ENCODE peak calls at places on chromosomes 13 and 19, in five cellular contexts. E is effector memory CD4-positive, alpha-beta T cell; X is A172; Q is NCI-H510A treated with DMSO at 0.1 percent for 48 hours; A is HFFc6. V is an unnamed sample.

GRCh38 chr19:29858000-29858596 is 46.3 kb downstream of the CCNE1 start:
- DNase-seq in E (no peak), X (peak; percentile 36), Q (no peak), A (no peak), V (no peak)

GRCh38 chr19:46303702-46304397 is 7.0 kb downstream of the HIF3A start:
- DNase-seq in E (no peak), X (no peak), Q (no peak), A (no peak), V (peak; percentile 43)

GRCh38 chr19:50889638-50890037 is 16.4 kb downstream of the KLK2 start:
- DNase-seq in E (no peak), X (no peak), Q (no peak), A (no peak), V (no peak)

GRCh38 chr19:14048439-14049153 is 13.3 kb downstream of the PALM3 start:
- DNase-seq in E (peak; percentile 49), X (peak; percentile 35), Q (peak; percentile 12), A (peak; percentile 11), V (peak; percentile 64)

GRCh38 chr19:28553005-28553404 is 659.9 kb downstream of the UQCRFS1 start:
- DNase-seq in E (no peak), X (peak; percentile 32), Q (no peak), A (no peak), V (peak; percentile 11)

GRCh38 chr13:43676320-43676719 is 110.5 kb downstream of the ENOX1 start:
- DNase-seq in E (no peak), X (no peak), Q (no peak), A (no peak), V (no peak)

GRCh38 chr13:113315992-113316391 is 19.0 kb downstream of the LAMP1 start:
- DNase-seq in E (no peak), X (no peak), Q (no peak), A (no peak), V (no peak)

GRCh38 chr19:16869331-16869972 is 19.3 kb upstream of the F2RL3 start:
- DNase-seq in E (no peak), X (no peak), Q (no peak), A (no peak), V (no peak)

GRCh38 chr13:113423225-113424170 is 29.8 kb downstream of the ADPRHL1 start:
- DNase-seq in E (no peak), X (no peak), Q (no peak), A (no peak), V (no peak)

GRCh38 chr13:31639443-31640163 is 99.7 kb upstream of the RXFP2 start:
- DNase-seq in E (no peak), X (no peak), Q (no peak), A (no peak), V (peak; percentile 72)

GRCh38 chr13:80473695-80474094 is 132.8 kb upstream of the SPRY2 start:
- DNase-seq in E (no peak), X (peak; percentile 14), Q (peak; percentile 62), A (no peak), V (peak; percentile 71)

GRCh38 chr13:110211046-110211445 is 95.9 kb downstream of the COL4A1 start:
- DNase-seq in E (no peak), X (no peak), Q (no peak), A (no peak), V (no peak)

GRCh38 chr13:84605927-84606326 is 723.7 kb upstream of the SLITRK1 start:
- DNase-seq in E (no peak), X (no peak), Q (no peak), A (no peak), V (no peak)

GRCh38 chr13:112843392-112844250 is 125.4 kb upstream of the MCF2L start:
- DNase-seq in E (no peak), X (no peak), Q (no peak), A (no peak), V (no peak)

GRCh38 chr19:55958356-55958755 is 10.7 kb downstream of the NLRP8 start:
- DNase-seq in E (no peak), X (peak; percentile 93), Q (no peak), A (no peak), V (peak; percentile 53)

GRCh38 chr19:38437917-38438316 is 4.4 kb downstream of the RYR1 start:
- DNase-seq in E (no peak), X (no peak), Q (no peak), A (no peak), V (no peak)

GRCh38 chr19:4879041-4879440 is 11.6 kb upstream of the PLIN3 start:
- DNase-seq in E (no peak), X (no peak), Q (no peak), A (no peak), V (no peak)

GRCh38 chr13:34035676-34036325 is 217.9 kb downstream of the RFC3 start:
- DNase-seq in E (no peak), X (peak; percentile 15), Q (no peak), A (peak; percentile 46), V (peak; percentile 74)

GRCh38 chr13:24178847-24179845 is 18.6 kb downstream of the SPATA13 start:
- DNase-seq in E (no peak), X (no peak), Q (peak; percentile 6), A (peak; percentile 51), V (peak; percentile 74)

GRCh38 chr19:6161271-6161850 is 25.9 kb downstream of the ACSBG2 start:
- DNase-seq in E (peak; percentile 29), X (peak; percentile 32), Q (no peak), A (no peak), V (peak; percentile 19)

GRCh38 chr19:5667751-5668271 is 12.5 kb downstream of the MICOS13 start:
- DNase-seq in E (no peak), X (no peak), Q (no peak), A (no peak), V (no peak)

GRCh38 chr13:113291997-113292862 is 4.8 kb upstream of the LAMP1 start:
- DNase-seq in E (no peak), X (no peak), Q (peak; percentile 19), A (peak; percentile 3), V (peak; percentile 47)

GRCh38 chr19:17282488-17283256 is 971 bp downstream of the ANKLE1 start:
- DNase-seq in E (peak; percentile 52), X (peak; percentile 80), Q (peak; percentile 87), A (peak; percentile 70), V (peak; percentile 89)

GRCh38 chr13:91236942-91237341 is 110.5 kb upstream of the MIR17HG start:
- DNase-seq in E (no peak), X (no peak), Q (no peak), A (no peak), V (no peak)

GRCh38 chr13:27425918-27426630 is 1.7 kb downstream of the GTF3A start:
- DNase-seq in E (peak; percentile 73), X (peak; percentile 90), Q (peak; percentile 70), A (no peak), V (peak; percentile 93)

GRCh38 chr19:35013820-35014754 is 14.0 kb downstream of the GRAMD1A start:
- DNase-seq in E (peak; percentile 70), X (no peak), Q (no peak), A (no peak), V (no peak)

GRCh38 chr19:47509973-47510372 is 4.9 kb downstream of the NAPA start:
- DNase-seq in E (no peak), X (no peak), Q (no peak), A (no peak), V (no peak)

GRCh38 chr19:34649886-34650543 is 26.9 kb downstream of the SCGB2B2 start:
- DNase-seq in E (no peak), X (no peak), Q (no peak), A (no peak), V (peak; percentile 53)